ENCODE peak calls at places on chromosomes 12 and 14, in six cellular contexts. Z, A, E, D, N and U are unnamed samples.

GRCh38 chr12:54306925-54307731 is 6.3 kb upstream of the NFE2 start:
- DNase-seq in Z (peak; percentile 60), A (no peak), E (peak; percentile 97), D (no peak), N (peak; percentile 87), U (no peak)

GRCh38 chr14:28375295-28375694 is 391.3 kb upstream of the FOXG1 start:
- DNase-seq in Z (no peak), A (no peak), E (peak; percentile 2), D (no peak), N (peak; percentile 1), U (no peak)

GRCh38 chr14:55957950-55958349 is 160.3 kb upstream of the PELI2 start:
- DNase-seq in Z (no peak), A (no peak), E (no peak), D (no peak), N (no peak), U (no peak)

GRCh38 chr14:96586056-96586455 is 83.9 kb downstream of the PAPOLA start:
- DNase-seq in Z (no peak), A (no peak), E (no peak), D (no peak), N (no peak), U (no peak)

GRCh38 chr14:62077676-62078261 is 315.5 kb downstream of the SNAPC1 start:
- DNase-seq in Z (no peak), A (no peak), E (no peak), D (no peak), N (no peak), U (no peak)

GRCh38 chr14:37447883-37448391 is 147.1 kb downstream of the FOXA1 start:
- DNase-seq in Z (no peak), A (no peak), E (no peak), D (no peak), N (no peak), U (no peak)

GRCh38 chr14:99538275-99538674 is 57.1 kb downstream of the CCNK start:
- DNase-seq in Z (no peak), A (no peak), E (no peak), D (no peak), N (no peak), U (no peak)

GRCh38 chr12:52808573-52809160 is 5.2 kb downstream of the KRT4 start:
- DNase-seq in Z (no peak), A (no peak), E (no peak), D (no peak), N (no peak), U (no peak)

GRCh38 chr12:24697295-24697694 is 251.6 kb downstream of the BCAT1 start:
- DNase-seq in Z (no peak), A (no peak), E (no peak), D (no peak), N (no peak), U (no peak)

GRCh38 chr12:104721065-104721458 is 237.0 kb downstream of the SLC41A2 start:
- DNase-seq in Z (no peak), A (no peak), E (no peak), D (no peak), N (no peak), U (no peak)

GRCh38 chr12:110872100-110872499 is 25.3 kb downstream of the CCDC63 start:
- DNase-seq in Z (no peak), A (no peak), E (no peak), D (no peak), N (no peak), U (no peak)

GRCh38 chr14:76995279-76996035 is 33.1 kb downstream of the IRF2BPL start:
- DNase-seq in Z (no peak), A (no peak), E (no peak), D (no peak), N (no peak), U (no peak)

GRCh38 chr12:2453807-2454177 is 341.0 kb upstream of the FKBP4 start:
- DNase-seq in Z (no peak), A (no peak), E (peak; percentile 13), D (no peak), N (no peak), U (no peak)

GRCh38 chr12:115451785-115452736 is 768.1 kb upstream of the TBX3 start:
- DNase-seq in Z (no peak), A (no peak), E (no peak), D (no peak), N (peak; percentile 60), U (no peak)

GRCh38 chr14:51901475-51902024 is 41.1 kb downstream of the GNG2 start:
- DNase-seq in Z (no peak), A (no peak), E (no peak), D (no peak), N (no peak), U (no peak)

GRCh38 chr12:10018390-10018789 is 8.0 kb downstream of the CLEC12B start:
- DNase-seq in Z (no peak), A (no peak), E (no peak), D (no peak), N (no peak), U (no peak)

GRCh38 chr12:132154941-132155770 is 10.9 kb downstream of the NOC4L start:
- DNase-seq in Z (no peak), A (no peak), E (no peak), D (no peak), N (no peak), U (no peak)

GRCh38 chr14:24339284-24340151 is at the start of gene RIPK3:
- DNase-seq in Z (no peak), A (no peak), E (peak; percentile 23), D (no peak), N (peak; percentile 61), U (no peak)

GRCh38 chr12:122871851-122872785 is 23.8 kb downstream of the VPS37B start:
- DNase-seq in Z (no peak), A (no peak), E (peak; percentile 75), D (peak; percentile 68), N (peak; percentile 85), U (peak; percentile 42)

GRCh38 chr12:42119085-42119633 is 25.5 kb downstream of the GXYLT1 start:
- DNase-seq in Z (no peak), A (peak; percentile 70), E (no peak), D (peak; percentile 68), N (no peak), U (no peak)

GRCh38 chr12:59583003-59583712 is 12.7 kb upstream of the SLC16A7 start:
- DNase-seq in Z (no peak), A (no peak), E (no peak), D (no peak), N (no peak), U (no peak)

GRCh38 chr14:35155962-35156361 is 33.6 kb downstream of the PRORP start:
- DNase-seq in Z (no peak), A (no peak), E (no peak), D (no peak), N (no peak), U (peak; percentile 50)

GRCh38 chr12:110775997-110776396 is 33.3 kb upstream of the PPP1CC start:
- DNase-seq in Z (no peak), A (no peak), E (no peak), D (no peak), N (no peak), U (no peak)

GRCh38 chr14:100889641-100890040 is 13.9 kb downstream of the RTL1 start:
- DNase-seq in Z (no peak), A (no peak), E (no peak), D (no peak), N (no peak), U (no peak)